ENCODE peak calls at places on chromosomes 3 and 15, in nine cellular contexts. One of them, this sample, is unnamed.

GRCh38 chr3:31105438-31106077 is 211.1 kb upstream of the GADL1 start:
- DNase-seq in activated T-helper 1 cell treated with anti-CD3 and anti-CD28 coated beads, Interleukin-12 subunit alpha, Interleukin-12 subunit beta, Interleukin-2, Interleukin-4 antibody, amounts not matched to agents 30 ng/mL and 10 ng/mL and 1 ng/mL, durations not matched to agents 14 hours and 24 hours and 36 hours: peak
- DNase-seq in colonic mucosa: no peak
- DNase-seq in CD8-positive, alpha-beta memory T cell: no peak
- DNase-seq in MCF 10A: peak
- DNase-seq in amniotic stem cell: peak
- DNase-seq in AG09319: peak
- DNase-seq in naive thymus-derived CD8-positive, alpha-beta T cell: no peak
- DNase-seq in H9: no peak
- DNase-seq in this sample: peak

GRCh38 chr3:51717446-51717845 is 10.6 kb downstream of the GRM2 start:
- DNase-seq in amniotic stem cell: no peak
- DNase-seq in AG09319: no peak
- DNase-seq in CD8-positive, alpha-beta memory T cell: no peak
- DNase-seq in colonic mucosa: no peak
- DNase-seq in naive thymus-derived CD8-positive, alpha-beta T cell: no peak
- DNase-seq in activated T-helper 1 cell treated with anti-CD3 and anti-CD28 coated beads, Interleukin-12 subunit alpha, Interleukin-12 subunit beta, Interleukin-2, Interleukin-4 antibody, amounts not matched to agents 30 ng/mL and 10 ng/mL and 1 ng/mL, durations not matched to agents 14 hours and 24 hours and 36 hours: no peak
- DNase-seq in H9: no peak
- DNase-seq in MCF 10A: no peak
- DNase-seq in this sample: no peak

GRCh38 chr3:143476965-143477640 is 357.5 kb downstream of the CHST2 start:
- DNase-seq in CD8-positive, alpha-beta memory T cell: no peak
- DNase-seq in amniotic stem cell: no peak
- DNase-seq in H9: no peak
- DNase-seq in MCF 10A: no peak
- DNase-seq in activated T-helper 1 cell treated with anti-CD3 and anti-CD28 coated beads, Interleukin-12 subunit alpha, Interleukin-12 subunit beta, Interleukin-2, Interleukin-4 antibody, amounts not matched to agents 30 ng/mL and 10 ng/mL and 1 ng/mL, durations not matched to agents 14 hours and 24 hours and 36 hours: no peak
- DNase-seq in naive thymus-derived CD8-positive, alpha-beta T cell: no peak
- DNase-seq in colonic mucosa: no peak
- DNase-seq in AG09319: no peak
- DNase-seq in this sample: no peak

GRCh38 chr3:46701211-46701939 is at the start of gene TMIE:
- DNase-seq in activated T-helper 1 cell treated with anti-CD3 and anti-CD28 coated beads, Interleukin-12 subunit alpha, Interleukin-12 subunit beta, Interleukin-2, Interleukin-4 antibody, amounts not matched to agents 30 ng/mL and 10 ng/mL and 1 ng/mL, durations not matched to agents 14 hours and 24 hours and 36 hours: no peak
- DNase-seq in H9: no peak
- DNase-seq in amniotic stem cell: no peak
- DNase-seq in colonic mucosa: no peak
- DNase-seq in MCF 10A: no peak
- DNase-seq in AG09319: no peak
- DNase-seq in naive thymus-derived CD8-positive, alpha-beta T cell: no peak
- DNase-seq in CD8-positive, alpha-beta memory T cell: no peak
- DNase-seq in this sample: no peak

GRCh38 chr15:82114660-82115059 is 68.8 kb upstream of the MEX3B start:
- DNase-seq in colonic mucosa: no peak
- DNase-seq in H9: no peak
- DNase-seq in naive thymus-derived CD8-positive, alpha-beta T cell: no peak
- DNase-seq in amniotic stem cell: no peak
- DNase-seq in MCF 10A: no peak
- DNase-seq in activated T-helper 1 cell treated with anti-CD3 and anti-CD28 coated beads, Interleukin-12 subunit alpha, Interleukin-12 subunit beta, Interleukin-2, Interleukin-4 antibody, amounts not matched to agents 30 ng/mL and 10 ng/mL and 1 ng/mL, durations not matched to agents 14 hours and 24 hours and 36 hours: no peak
- DNase-seq in AG09319: no peak
- DNase-seq in CD8-positive, alpha-beta memory T cell: no peak
- DNase-seq in this sample: no peak

GRCh38 chr3:189305412-189305811 is 133.6 kb downstream of the TPRG1 start:
- DNase-seq in AG09319: no peak
- DNase-seq in naive thymus-derived CD8-positive, alpha-beta T cell: no peak
- DNase-seq in MCF 10A: peak
- DNase-seq in CD8-positive, alpha-beta memory T cell: no peak
- DNase-seq in colonic mucosa: no peak
- DNase-seq in activated T-helper 1 cell treated with anti-CD3 and anti-CD28 coated beads, Interleukin-12 subunit alpha, Interleukin-12 subunit beta, Interleukin-2, Interleukin-4 antibody, amounts not matched to agents 30 ng/mL and 10 ng/mL and 1 ng/mL, durations not matched to agents 14 hours and 24 hours and 36 hours: no peak
- DNase-seq in H9: no peak
- DNase-seq in amniotic stem cell: no peak
- DNase-seq in this sample: no peak

GRCh38 chr15:85749261-85750151 is 45.2 kb downstream of the KLHL25 start:
- DNase-seq in activated T-helper 1 cell treated with anti-CD3 and anti-CD28 coated beads, Interleukin-12 subunit alpha, Interleukin-12 subunit beta, Interleukin-2, Interleukin-4 antibody, amounts not matched to agents 30 ng/mL and 10 ng/mL and 1 ng/mL, durations not matched to agents 14 hours and 24 hours and 36 hours: no peak
- DNase-seq in H9: peak
- DNase-seq in amniotic stem cell: no peak
- DNase-seq in CD8-positive, alpha-beta memory T cell: no peak
- DNase-seq in MCF 10A: no peak
- DNase-seq in naive thymus-derived CD8-positive, alpha-beta T cell: no peak
- DNase-seq in AG09319: no peak
- DNase-seq in colonic mucosa: peak
- DNase-seq in this sample: no peak

GRCh38 chr15:37099321-37100108 is 834 bp downstream of the MEIS2 start:
- DNase-seq in activated T-helper 1 cell treated with anti-CD3 and anti-CD28 coated beads, Interleukin-12 subunit alpha, Interleukin-12 subunit beta, Interleukin-2, Interleukin-4 antibody, amounts not matched to agents 30 ng/mL and 10 ng/mL and 1 ng/mL, durations not matched to agents 14 hours and 24 hours and 36 hours: no peak
- DNase-seq in colonic mucosa: no peak
- DNase-seq in H9: no peak
- DNase-seq in MCF 10A: peak
- DNase-seq in naive thymus-derived CD8-positive, alpha-beta T cell: no peak
- DNase-seq in CD8-positive, alpha-beta memory T cell: no peak
- DNase-seq in amniotic stem cell: no peak
- DNase-seq in AG09319: no peak
- DNase-seq in this sample: no peak

GRCh38 chr15:89174476-89174875 is 46.9 kb downstream of the RLBP1 start:
- DNase-seq in H9: no peak
- DNase-seq in amniotic stem cell: no peak
- DNase-seq in activated T-helper 1 cell treated with anti-CD3 and anti-CD28 coated beads, Interleukin-12 subunit alpha, Interleukin-12 subunit beta, Interleukin-2, Interleukin-4 antibody, amounts not matched to agents 30 ng/mL and 10 ng/mL and 1 ng/mL, durations not matched to agents 14 hours and 24 hours and 36 hours: no peak
- DNase-seq in colonic mucosa: no peak
- DNase-seq in MCF 10A: no peak
- DNase-seq in CD8-positive, alpha-beta memory T cell: no peak
- DNase-seq in AG09319: no peak
- DNase-seq in naive thymus-derived CD8-positive, alpha-beta T cell: no peak
- DNase-seq in this sample: no peak

GRCh38 chr15:80557441-80558234 is 137.5 kb upstream of the ABHD17C start:
- DNase-seq in activated T-helper 1 cell treated with anti-CD3 and anti-CD28 coated beads, Interleukin-12 subunit alpha, Interleukin-12 subunit beta, Interleukin-2, Interleukin-4 antibody, amounts not matched to agents 30 ng/mL and 10 ng/mL and 1 ng/mL, durations not matched to agents 14 hours and 24 hours and 36 hours: no peak
- DNase-seq in amniotic stem cell: no peak
- DNase-seq in CD8-positive, alpha-beta memory T cell: no peak
- DNase-seq in MCF 10A: no peak
- DNase-seq in naive thymus-derived CD8-positive, alpha-beta T cell: no peak
- DNase-seq in AG09319: no peak
- DNase-seq in H9: no peak
- DNase-seq in colonic mucosa: no peak
- DNase-seq in this sample: no peak

This sample was measured in epithelial cell of proximal tubule.